ENCODE peak calls at places on chromosomes 16 and 17, in six cellular contexts. One of them, this sample, is unnamed. For H3K4me1, the result is how much of the 10 kb centered on the place peaks cover.

GRCh38 chr17:32323784-32324590 is 18.0 kb downstream of the C17orf75 start:
- DNase-seq in CD4-positive, alpha-beta memory T cell: peak
- DNase-seq in vagina: no peak
- DNase-seq in testis: no peak
- DNase-seq in cardiac muscle cell: no peak
- DNase-seq in mesenchymal stem cell: peak
- DNase-seq in this sample: no peak

GRCh38 chr16:11079657-11080187 is 135.4 kb downstream of the CLEC16A start:
- DNase-seq in CD4-positive, alpha-beta memory T cell: no peak
- DNase-seq in cardiac muscle cell: peak
- DNase-seq in vagina: no peak
- DNase-seq in testis: no peak
- DNase-seq in mesenchymal stem cell: peak
- DNase-seq in this sample: no peak

GRCh38 chr16:62036101-62036806 is at the start of gene CDH8:
- DNase-seq in mesenchymal stem cell: no peak
- DNase-seq in CD4-positive, alpha-beta memory T cell: no peak
- DNase-seq in vagina: no peak
- DNase-seq in cardiac muscle cell: no peak
- DNase-seq in testis: peak
- DNase-seq in this sample: no peak

GRCh38 chr17:39069114-39069756 is 82.2 kb downstream of the PLXDC1 start:
- DNase-seq in mesenchymal stem cell: peak
- DNase-seq in CD4-positive, alpha-beta memory T cell: peak
- DNase-seq in testis: peak
- DNase-seq in cardiac muscle cell: peak
- DNase-seq in vagina: no peak
- DNase-seq in this sample: peak

GRCh38 chr17:13030459-13031305 is 12.9 kb upstream of the ELAC2 start:
- DNase-seq in CD4-positive, alpha-beta memory T cell: peak
- DNase-seq in vagina: no peak
- DNase-seq in testis: peak
- DNase-seq in cardiac muscle cell: peak
- DNase-seq in mesenchymal stem cell: peak
- DNase-seq in this sample: peak

GRCh38 chr17:49548506-49549310 is 27.0 kb upstream of the NXPH3 start:
- DNase-seq in cardiac muscle cell: peak
- DNase-seq in testis: peak
- DNase-seq in CD4-positive, alpha-beta memory T cell: no peak
- DNase-seq in mesenchymal stem cell: peak
- DNase-seq in vagina: no peak
- DNase-seq in this sample: no peak

GRCh38 chr16:48901712-48902374 is 291.9 kb upstream of the N4BP1 start:
- DNase-seq in CD4-positive, alpha-beta memory T cell: no peak
- DNase-seq in cardiac muscle cell: no peak
- DNase-seq in vagina: no peak
- DNase-seq in testis: no peak
- DNase-seq in mesenchymal stem cell: no peak
- DNase-seq in this sample: no peak

GRCh38 chr17:73430848-73431247 is 119.0 kb upstream of the CDC42EP4 start:
- DNase-seq in cardiac muscle cell: peak
- DNase-seq in vagina: no peak
- DNase-seq in mesenchymal stem cell: peak
- DNase-seq in CD4-positive, alpha-beta memory T cell: no peak
- DNase-seq in testis: peak
- DNase-seq in this sample: peak

GRCh38 chr16:80620656-80621605 is 80.1 kb downstream of the DYNLRB2 start:
- DNase-seq in testis: no peak
- DNase-seq in vagina: no peak
- DNase-seq in CD4-positive, alpha-beta memory T cell: no peak
- DNase-seq in mesenchymal stem cell: no peak
- DNase-seq in cardiac muscle cell: no peak
- DNase-seq in this sample: no peak

GRCh38 chr17:42980766-42981397 is 517 bp downstream of the RUNDC1 start:
- DNase-seq in vagina: no peak
- DNase-seq in CD4-positive, alpha-beta memory T cell: peak
- DNase-seq in testis: peak
- DNase-seq in mesenchymal stem cell: peak
- DNase-seq in cardiac muscle cell: peak
- DNase-seq in this sample: peak

GRCh38 chr17:62895650-62896301 is 70.3 kb upstream of the TANC2 start:
- DNase-seq in vagina: no peak
- DNase-seq in cardiac muscle cell: no peak
- DNase-seq in CD4-positive, alpha-beta memory T cell: no peak
- DNase-seq in mesenchymal stem cell: peak
- DNase-seq in testis: no peak
- DNase-seq in this sample: no peak

GRCh38 chr16:88800277-88800592 is 3.4 kb upstream of the CDT1 start:
- DNase-seq in CD4-positive, alpha-beta memory T cell: no peak
- DNase-seq in vagina: no peak
- DNase-seq in testis: no peak
- DNase-seq in mesenchymal stem cell: no peak
- DNase-seq in cardiac muscle cell: no peak
- DNase-seq in this sample: no peak

GRCh38 chr16:81908466-81909230 is 102.6 kb downstream of the SDR42E1 start:
- DNase-seq in testis: no peak
- DNase-seq in vagina: no peak
- DNase-seq in cardiac muscle cell: no peak
- DNase-seq in mesenchymal stem cell: no peak
- DNase-seq in CD4-positive, alpha-beta memory T cell: no peak
- DNase-seq in this sample: no peak

GRCh38 chr17:27230996-27231395 is 62.9 kb upstream of the WSB1 start:
- DNase-seq in vagina: no peak
- DNase-seq in cardiac muscle cell: no peak
- DNase-seq in mesenchymal stem cell: no peak
- DNase-seq in testis: no peak
- DNase-seq in CD4-positive, alpha-beta memory T cell: no peak
- DNase-seq in this sample: no peak

GRCh38 chr16:69501956-69502457 is 63.8 kb upstream of the NFAT5 start:
- DNase-seq in CD4-positive, alpha-beta memory T cell: no peak
- DNase-seq in cardiac muscle cell: no peak
- DNase-seq in testis: peak
- DNase-seq in mesenchymal stem cell: peak
- DNase-seq in vagina: no peak
- DNase-seq in this sample: no peak

GRCh38 chr16:30956601-30957455 is 726 bp upstream of the SETD1A start:
- DNase-seq in vagina: no peak
- DNase-seq in cardiac muscle cell: peak
- DNase-seq in CD4-positive, alpha-beta memory T cell: peak
- DNase-seq in mesenchymal stem cell: peak
- DNase-seq in testis: peak
- DNase-seq in this sample: peak

GRCh38 chr17:55285340-55286301 is 20.9 kb downstream of the HLF start:
- DNase-seq in vagina: no peak
- DNase-seq in testis: peak
- DNase-seq in mesenchymal stem cell: no peak
- DNase-seq in cardiac muscle cell: peak
- DNase-seq in CD4-positive, alpha-beta memory T cell: no peak
- DNase-seq in this sample: no peak

GRCh38 chr16:68779891-68780290 is 42.8 kb downstream of the CDH1 start:
- DNase-seq in cardiac muscle cell: no peak
- DNase-seq in mesenchymal stem cell: no peak
- DNase-seq in testis: no peak
- DNase-seq in vagina: no peak
- DNase-seq in CD4-positive, alpha-beta memory T cell: no peak
- DNase-seq in this sample: no peak

GRCh38 chr17:60106377-60107059 is 27.8 kb upstream of the HEATR6 start:
- DNase-seq in testis: no peak
- DNase-seq in CD4-positive, alpha-beta memory T cell: no peak
- DNase-seq in cardiac muscle cell: peak
- DNase-seq in vagina: no peak
- DNase-seq in mesenchymal stem cell: peak
- DNase-seq in this sample: no peak

GRCh38 chr16:15434079-15434424 is 336 bp upstream of the BMERB1 start:
- DNase-seq in testis: no peak
- DNase-seq in CD4-positive, alpha-beta memory T cell: no peak
- DNase-seq in vagina: no peak
- DNase-seq in mesenchymal stem cell: no peak
- DNase-seq in cardiac muscle cell: no peak
- DNase-seq in this sample: no peak

GRCh38 chr17:39194089-39194984 is 3.1 kb downstream of the CACNB1 start:
- DNase-seq in mesenchymal stem cell: peak
- DNase-seq in cardiac muscle cell: peak
- DNase-seq in testis: peak
- DNase-seq in CD4-positive, alpha-beta memory T cell: no peak
- DNase-seq in vagina: no peak
- DNase-seq in this sample: no peak

GRCh38 chr17:81976332-81977210 is 858 bp upstream of the ASPSCR1 start:
- DNase-seq in mesenchymal stem cell: peak
- DNase-seq in cardiac muscle cell: no peak
- DNase-seq in testis: peak
- DNase-seq in CD4-positive, alpha-beta memory T cell: no peak
- DNase-seq in vagina: no peak
- DNase-seq in this sample: no peak

GRCh38 chr16:88626646-88627045 is 11.7 kb upstream of the IL17C start:
- DNase-seq in cardiac muscle cell: no peak
- DNase-seq in CD4-positive, alpha-beta memory T cell: no peak
- DNase-seq in testis: no peak
- DNase-seq in mesenchymal stem cell: no peak
- DNase-seq in vagina: no peak
- DNase-seq in this sample: no peak

GRCh38 chr17:819251-819650 is 37.1 kb downstream of the MRM3 start:
- DNase-seq in mesenchymal stem cell: no peak
- DNase-seq in CD4-positive, alpha-beta memory T cell: no peak
- DNase-seq in testis: no peak
- DNase-seq in cardiac muscle cell: no peak
- DNase-seq in vagina: no peak
- DNase-seq in this sample: no peak

GRCh38 chr16:18788828-18789514 is 1.2 kb downstream of the RPS15A start:
- DNase-seq in cardiac muscle cell: no peak
- DNase-seq in mesenchymal stem cell: no peak
- DNase-seq in CD4-positive, alpha-beta memory T cell: no peak
- DNase-seq in vagina: no peak
- DNase-seq in testis: no peak
- DNase-seq in this sample: no peak

DNA sequence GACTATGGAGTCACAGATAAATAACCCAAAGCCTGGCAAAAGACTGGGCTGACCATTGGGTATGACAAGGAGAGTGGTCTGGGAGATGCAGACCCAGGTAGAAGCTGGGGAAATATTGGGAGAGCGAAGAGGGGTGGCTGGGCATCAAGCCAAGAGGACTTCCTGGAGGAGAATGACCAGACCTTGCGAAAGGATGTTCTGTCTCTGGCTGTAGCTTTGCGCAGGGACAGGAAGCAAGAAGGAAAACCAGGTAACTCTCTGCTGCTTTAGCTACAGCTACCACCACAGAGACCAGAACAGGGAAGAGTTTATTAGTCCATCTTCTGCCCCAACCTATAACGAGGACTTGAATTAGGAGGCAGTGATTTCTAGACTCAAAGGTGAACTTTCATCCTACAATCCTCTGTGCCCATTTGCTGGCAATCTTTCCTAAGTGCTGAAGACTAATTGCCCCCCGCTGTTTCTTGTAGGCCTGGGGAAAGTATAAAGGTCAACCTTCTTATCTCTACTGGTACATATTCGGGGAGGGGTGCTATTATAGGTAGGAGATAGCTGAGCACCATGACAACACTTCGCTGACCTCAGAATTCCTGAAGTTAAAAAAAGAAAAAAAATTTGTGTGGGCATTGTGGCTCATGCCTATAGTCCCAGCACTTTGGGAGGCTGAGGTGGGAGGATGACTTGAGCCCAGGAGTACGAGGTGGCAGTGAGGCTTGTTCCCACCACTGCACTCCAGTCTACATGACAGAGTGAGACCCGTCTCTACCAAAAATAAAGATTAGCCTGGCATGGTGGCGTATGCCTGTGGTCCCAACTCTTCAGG is 19.1 kb upstream of the KIFC3 start:
- DNase-seq in mesenchymal stem cell: no peak
- DNase-seq in cardiac muscle cell: no peak
- DNase-seq in vagina: no peak
- DNase-seq in testis: no peak
- DNase-seq in CD4-positive, alpha-beta memory T cell: no peak
- DNase-seq in this sample: no peak
- H3K4me1 ChIP-seq in mesenchymal stem cell: under half
- H3K4me1 ChIP-seq in cardiac muscle cell: under half
- H3K4me1 ChIP-seq in vagina: under half
- H3K4me1 ChIP-seq in testis: under half
- H3K4me1 ChIP-seq in CD4-positive, alpha-beta memory T cell: under half
- H3K4me1 ChIP-seq in this sample: under half

GRCh38 chr17:70105641-70106040 is 30.6 kb downstream of the KCNJ16 start:
- DNase-seq in testis: no peak
- DNase-seq in vagina: no peak
- DNase-seq in mesenchymal stem cell: no peak
- DNase-seq in CD4-positive, alpha-beta memory T cell: no peak
- DNase-seq in cardiac muscle cell: no peak
- DNase-seq in this sample: no peak

GRCh38 chr17:70106551-70106950 is 31.5 kb downstream of the KCNJ16 start:
- DNase-seq in testis: no peak
- DNase-seq in mesenchymal stem cell: no peak
- DNase-seq in cardiac muscle cell: no peak
- DNase-seq in CD4-positive, alpha-beta memory T cell: no peak
- DNase-seq in vagina: no peak
- DNase-seq in this sample: no peak

GRCh38 chr17:70108166-70108565 is 33.1 kb downstream of the KCNJ16 start:
- DNase-seq in mesenchymal stem cell: no peak
- DNase-seq in vagina: no peak
- DNase-seq in CD4-positive, alpha-beta memory T cell: no peak
- DNase-seq in testis: no peak
- DNase-seq in cardiac muscle cell: no peak
- DNase-seq in this sample: no peak

GRCh38 chr17:70109497-70109896 is 34.5 kb downstream of the KCNJ16 start:
- DNase-seq in CD4-positive, alpha-beta memory T cell: no peak
- DNase-seq in mesenchymal stem cell: no peak
- DNase-seq in testis: no peak
- DNase-seq in cardiac muscle cell: no peak
- DNase-seq in vagina: no peak
- DNase-seq in this sample: no peak

GRCh38 chr17:70107441-70107840 is 32.4 kb downstream of the KCNJ16 start:
- DNase-seq in testis: no peak
- DNase-seq in CD4-positive, alpha-beta memory T cell: no peak
- DNase-seq in cardiac muscle cell: no peak
- DNase-seq in mesenchymal stem cell: no peak
- DNase-seq in vagina: no peak
- DNase-seq in this sample: no peak
- H3K4me1 ChIP-seq in testis: under half
- H3K4me1 ChIP-seq in CD4-positive, alpha-beta memory T cell: under half
- H3K4me1 ChIP-seq in cardiac muscle cell: under half
- H3K4me1 ChIP-seq in mesenchymal stem cell: under half
- H3K4me1 ChIP-seq in vagina: under half
- H3K4me1 ChIP-seq in this sample: under half

DNA sequence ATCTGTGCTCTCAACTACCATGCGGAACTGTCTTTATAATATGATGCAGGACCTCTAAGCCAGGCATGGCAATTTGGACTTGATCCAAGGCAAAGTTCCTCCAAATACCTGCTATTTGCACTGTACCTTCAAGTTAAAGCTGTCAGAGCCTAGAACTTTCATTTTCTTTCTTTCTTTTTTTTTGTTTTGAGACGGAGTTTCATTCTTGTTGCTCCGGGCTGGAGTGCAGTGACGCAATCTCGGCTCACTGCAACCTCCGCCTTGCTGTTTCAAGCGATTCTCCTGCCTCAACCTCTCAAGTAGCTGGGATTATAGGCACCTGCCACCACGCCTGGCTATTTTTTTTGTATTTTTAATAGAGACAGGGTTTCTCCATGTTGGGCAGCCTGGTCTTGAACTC is 51.7 kb downstream of the ARHGAP27 start:
- DNase-seq in testis: no peak
- DNase-seq in mesenchymal stem cell: no peak
- DNase-seq in vagina: no peak
- DNase-seq in cardiac muscle cell: no peak
- DNase-seq in CD4-positive, alpha-beta memory T cell: no peak
- DNase-seq in this sample: no peak
- H3K4me1 ChIP-seq in testis: under half
- H3K4me1 ChIP-seq in mesenchymal stem cell: under half
- H3K4me1 ChIP-seq in vagina: under half
- H3K4me1 ChIP-seq in cardiac muscle cell: under half
- H3K4me1 ChIP-seq in CD4-positive, alpha-beta memory T cell: under half
- H3K4me1 ChIP-seq in this sample: under half

GRCh38 chr17:78127240-78127887 is 1.2 kb downstream of the TMC6 start:
- DNase-seq in vagina: no peak
- DNase-seq in cardiac muscle cell: peak
- DNase-seq in CD4-positive, alpha-beta memory T cell: peak
- DNase-seq in testis: peak
- DNase-seq in mesenchymal stem cell: peak
- DNase-seq in this sample: peak
- H3K4me1 ChIP-seq in vagina: half or more
- H3K4me1 ChIP-seq in cardiac muscle cell: under half
- H3K4me1 ChIP-seq in CD4-positive, alpha-beta memory T cell: half or more
- H3K4me1 ChIP-seq in testis: under half
- H3K4me1 ChIP-seq in mesenchymal stem cell: half or more
- H3K4me1 ChIP-seq in this sample: half or more

This sample was measured in CD8-positive, alpha-beta memory T cell.